ENCODE peak calls at places on chromosomes 5 and 9, in eight cellular contexts. H, T, V, Z, Y, W, B and J are unnamed samples.

GRCh38 chr5:94595281-94595680 is 23.1 kb downstream of the KIAA0825 start:
- DNase-seq in H (no peak), T (no peak), V (no peak), Z (no peak), Y (no peak), W (no peak), B (no peak), J (no peak)

GRCh38 chr5:141637693-141638419 is 1.1 kb downstream of the RELL2 start:
- DNase-seq in H (peak), T (peak), V (peak), Z (peak), Y (peak), W (peak), B (no peak), J (peak)

GRCh38 chr5:78624011-78624541 is 24.5 kb downstream of the LHFPL2 start:
- DNase-seq in H (no peak), T (no peak), V (no peak), Z (no peak), Y (no peak), W (peak), B (no peak), J (no peak)

GRCh38 chr9:124752967-124753366 is 18.1 kb downstream of the NR6A1 start:
- DNase-seq in H (no peak), T (no peak), V (peak), Z (no peak), Y (no peak), W (peak), B (peak), J (no peak)

GRCh38 chr5:87120518-87121314 is 147.0 kb upstream of the RASA1 start:
- DNase-seq in H (no peak), T (peak), V (peak), Z (no peak), Y (no peak), W (peak), B (peak), J (no peak)

GRCh38 chr9:13002740-13003139 is 227.9 kb downstream of the LURAP1L start:
- DNase-seq in H (no peak), T (no peak), V (no peak), Z (no peak), Y (no peak), W (no peak), B (no peak), J (no peak)

GRCh38 chr5:103690676-103691075 is 128.1 kb upstream of the NUDT12 start:
- DNase-seq in H (no peak), T (no peak), V (no peak), Z (no peak), Y (no peak), W (no peak), B (no peak), J (no peak)

GRCh38 chr5:107126341-107126740 is 544.4 kb downstream of the EFNA5 start:
- DNase-seq in H (no peak), T (no peak), V (no peak), Z (no peak), Y (no peak), W (no peak), B (no peak), J (no peak)

GRCh38 chr5:57816108-57816507 is 333.5 kb upstream of the ACTBL2 start:
- DNase-seq in H (no peak), T (peak), V (peak), Z (no peak), Y (no peak), W (peak), B (peak), J (no peak)

GRCh38 chr5:133754575-133755169 is 142.3 kb upstream of the FSTL4 start:
- DNase-seq in H (no peak), T (peak), V (peak), Z (no peak), Y (no peak), W (peak), B (peak), J (no peak)

GRCh38 chr5:134462047-134462575 is 50.4 kb upstream of the CDKN2AIPNL start:
- DNase-seq in H (no peak), T (no peak), V (no peak), Z (no peak), Y (no peak), W (no peak), B (no peak), J (no peak)

GRCh38 chr5:169182797-169183196 is 118.1 kb downstream of the SLIT3 start:
- DNase-seq in H (no peak), T (no peak), V (no peak), Z (no peak), Y (no peak), W (no peak), B (peak), J (no peak)

GRCh38 chr5:107633171-107633901 is 37.4 kb downstream of the EFNA5 start:
- DNase-seq in H (no peak), T (peak), V (peak), Z (no peak), Y (no peak), W (peak), B (no peak), J (no peak)

DNA sequence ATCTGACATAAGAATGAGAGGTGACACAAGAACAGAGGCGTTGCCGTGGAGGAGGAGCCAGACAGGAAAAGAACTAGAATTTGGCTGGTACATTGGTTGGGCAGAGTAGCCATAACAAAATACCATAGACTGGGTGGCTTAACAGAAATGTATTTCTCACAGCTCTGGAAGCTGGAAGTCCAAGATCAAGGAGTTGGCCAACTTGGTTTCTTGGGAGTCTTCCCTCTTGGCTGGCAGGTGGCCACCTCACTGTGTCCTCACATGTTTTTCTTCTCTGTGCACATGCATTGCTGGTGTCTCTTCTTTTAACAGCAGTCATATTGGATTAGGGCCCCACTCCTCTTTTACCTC is 103.0 kb downstream of the SNX18 start:
- DNase-seq in H (no peak), T (no peak), V (no peak), Z (no peak), Y (no peak), W (no peak), B (no peak), J (no peak)
- TF ChIP-seq CTCF in H (no peak), T (no peak), V (no peak), Z (no peak), Y (no peak), W (no peak), B (no peak), J (no peak)

GRCh38 chr5:62547929-62548678 is 30.5 kb upstream of the LRRC70 start:
- DNase-seq in H (no peak), T (no peak), V (peak), Z (no peak), Y (no peak), W (no peak), B (no peak), J (no peak)
- TF ChIP-seq CTCF in H (no peak), T (no peak), V (no peak), Z (no peak), Y (no peak), W (no peak), B (no peak), J (no peak)

DNA sequence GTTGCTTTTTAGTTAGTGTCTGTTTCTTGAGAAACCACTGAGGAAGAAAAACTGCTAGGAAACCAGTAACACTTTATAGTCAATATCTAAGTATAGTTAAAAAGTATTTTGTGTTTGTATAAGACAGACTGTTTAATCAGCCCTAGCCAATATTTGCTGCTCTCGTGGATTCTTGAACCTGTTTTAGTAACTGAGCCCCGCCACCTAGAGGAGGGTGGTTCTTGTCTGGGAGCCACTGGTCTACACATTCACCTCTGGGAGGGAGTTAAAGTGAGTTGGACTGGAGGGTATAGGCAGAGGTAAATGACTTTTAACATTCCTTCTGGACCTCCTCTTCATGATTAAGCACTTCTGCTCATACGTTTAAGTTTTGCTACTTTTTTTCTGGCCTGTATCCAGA is 117.2 kb downstream of the SPATA31D1 start:
- DNase-seq in H (no peak), T (no peak), V (no peak), Z (no peak), Y (no peak), W (no peak), B (no peak), J (no peak)
- TF ChIP-seq CTCF in H (no peak), T (peak), V (no peak), Z (no peak), Y (no peak), W (no peak), B (no peak), J (no peak)

GRCh38 chr9:69894720-69895119 is 74.1 kb downstream of the CFAP95 start:
- DNase-seq in H (no peak), T (no peak), V (no peak), Z (no peak), Y (no peak), W (no peak), B (no peak), J (no peak)
- TF ChIP-seq CTCF in H (no peak), T (no peak), V (no peak), Z (no peak), Y (no peak), W (no peak), B (no peak), J (no peak)